ENCODE peak calls at places on chromosomes 12 and 14, in seven cellular contexts. H is neural progenitor cell; W is HS-27A; G is EL; A is NCI-H510A treated with DMSO at 0.1 percent for 48 hours; Z is fibroblast of lung; Q is activated CD8-positive, alpha-beta memory T cell treated with anti-CD3 and anti-CD28 coated beads, Interleukin-2, amount 10 ng/mL, durations not matched to agents 7 days and 5 days. L is an unnamed sample.
A peak's percentile ranks its signal among the peaks of the same experiment; 100 is the strongest.

GRCh38 chr12:123010681-123011080 is 30.2 kb downstream of the ARL6IP4 start:
- DNase-seq in W (no peak), G (no peak), Z (no peak), Q (no peak), H (peak; percentile 27), A (no peak), L (no peak)

GRCh38 chr12:6852651-6853354 is 853 bp downstream of the USP5 start:
- DNase-seq in A (peak; percentile 14), W (no peak), Z (peak; percentile 82), H (peak; percentile 64), Q (peak; percentile 81), G (peak; percentile 78), L (peak; percentile 60)

GRCh38 chr12:59999291-59999690 is 403.5 kb downstream of the SLC16A7 start:
- DNase-seq in H (no peak), Q (no peak), Z (no peak), W (no peak), A (no peak), G (no peak), L (no peak)

GRCh38 chr12:76856018-76856644 is 22.7 kb downstream of the CSRP2 start:
- DNase-seq in A (no peak), Z (peak; percentile 6), G (no peak), H (no peak), Q (no peak), W (no peak), L (no peak)

GRCh38 chr14:34174973-34175372 is 224.1 kb upstream of the EGLN3 start:
- DNase-seq in W (no peak), Q (no peak), Z (no peak), A (peak; percentile 32), H (no peak), G (no peak), L (no peak)

GRCh38 chr12:50505945-50506344 is 1.2 kb downstream of the DIP2B start:
- DNase-seq in Q (no peak), H (peak; percentile 16), Z (peak; percentile 25), G (peak; percentile 15), W (no peak), A (no peak), L (no peak)

GRCh38 chr14:60839657-60840056 is 105.1 kb downstream of the MNAT1 start:
- DNase-seq in Q (no peak), A (no peak), H (no peak), Z (no peak), W (no peak), G (no peak), L (no peak)

GRCh38 chr12:30725739-30726138 is 29.0 kb downstream of the CAPRIN2 start:
- DNase-seq in A (no peak), H (no peak), Q (no peak), W (peak; percentile 75), Z (peak; percentile 85), G (peak; percentile 78), L (no peak)

GRCh38 chr12:31019106-31019505 is 54.6 kb upstream of the DDX11 start:
- DNase-seq in W (no peak), G (no peak), H (no peak), Z (no peak), Q (no peak), A (no peak), L (no peak)